ENCODE peak calls at places on chromosomes 6 and 20, in five cellular contexts. G, M, Z, Y and J are unnamed samples.

GRCh38 chr6:139923964-139924475 is 549.6 kb upstream of the CITED2 start:
- DNase-seq in G (no peak), M (no peak), Z (no peak), Y (no peak), J (no peak)

GRCh38 chr6:147159536-147160374 is 44.5 kb upstream of the STXBP5 start:
- DNase-seq in G (no peak), M (no peak), Z (no peak), Y (no peak), J (no peak)

GRCh38 chr20:38126146-38126912 is 38.7 kb downstream of the TGM2 start:
- DNase-seq in G (no peak), M (no peak), Z (peak; percentile 27), Y (no peak), J (no peak)

GRCh38 chr6:28766426-28766825 is 157.4 kb downstream of the TRIM27 start:
- DNase-seq in G (no peak), M (no peak), Z (no peak), Y (no peak), J (no peak)

GRCh38 chr20:3924304-3925112 is 35.3 kb downstream of the PANK2 start:
- DNase-seq in G (no peak), M (no peak), Z (no peak), Y (no peak), J (no peak)

GRCh38 chr6:30463651-30464618 is 25.4 kb upstream of the HLA-E start:
- DNase-seq in G (no peak), M (no peak), Z (no peak), Y (peak; percentile 70), J (no peak)

GRCh38 chr20:49510562-49511117 is 28.2 kb upstream of the KCNB1 start:
- DNase-seq in G (no peak), M (no peak), Z (no peak), Y (peak; percentile 79), J (no peak)

GRCh38 chr20:23161244-23161875 is 75.2 kb upstream of the CD93 start:
- DNase-seq in G (no peak), M (no peak), Z (peak; percentile 61), Y (no peak), J (no peak)

GRCh38 chr6:97594834-97595233 is 311.8 kb upstream of the MMS22L start:
- DNase-seq in G (no peak), M (no peak), Z (no peak), Y (no peak), J (no peak)

GRCh38 chr6:17318435-17319165 is 37.4 kb downstream of the RBM24 start:
- DNase-seq in G (no peak), M (no peak), Z (no peak), Y (no peak), J (no peak)

GRCh38 chr20:44832724-44833123 is 22.4 kb upstream of the RIMS4 start:
- DNase-seq in G (no peak), M (peak; percentile 51), Z (peak; percentile 56), Y (no peak), J (no peak)

DNA sequence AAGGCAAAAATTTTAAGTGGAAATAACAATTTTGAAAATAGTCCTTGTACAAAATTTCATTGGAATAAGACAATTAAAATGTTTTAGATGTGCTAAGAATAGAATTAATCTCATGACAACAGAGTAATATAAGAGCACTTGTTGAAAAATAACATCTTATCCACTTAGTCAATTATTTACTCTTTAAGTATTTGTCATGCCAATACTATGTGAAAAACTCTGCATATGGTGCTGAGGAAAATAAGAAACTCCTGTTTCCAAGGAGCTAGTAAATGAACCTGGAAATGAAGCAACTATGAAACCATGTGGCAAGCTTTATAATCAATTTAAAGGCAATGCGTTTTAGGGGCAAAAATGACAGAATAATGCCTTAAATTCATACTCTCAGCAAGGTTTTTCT is 42.7 kb upstream of the HCRTR2 start:
- DNase-seq in G (no peak), M (no peak), Z (no peak), Y (no peak), J (no peak)
- H3K27ac ChIP-seq in G (no peak overlapping the region), M (no peak overlapping the region), Z (no peak overlapping the region), Y (no peak overlapping the region), J (no peak overlapping the region)

DNA sequence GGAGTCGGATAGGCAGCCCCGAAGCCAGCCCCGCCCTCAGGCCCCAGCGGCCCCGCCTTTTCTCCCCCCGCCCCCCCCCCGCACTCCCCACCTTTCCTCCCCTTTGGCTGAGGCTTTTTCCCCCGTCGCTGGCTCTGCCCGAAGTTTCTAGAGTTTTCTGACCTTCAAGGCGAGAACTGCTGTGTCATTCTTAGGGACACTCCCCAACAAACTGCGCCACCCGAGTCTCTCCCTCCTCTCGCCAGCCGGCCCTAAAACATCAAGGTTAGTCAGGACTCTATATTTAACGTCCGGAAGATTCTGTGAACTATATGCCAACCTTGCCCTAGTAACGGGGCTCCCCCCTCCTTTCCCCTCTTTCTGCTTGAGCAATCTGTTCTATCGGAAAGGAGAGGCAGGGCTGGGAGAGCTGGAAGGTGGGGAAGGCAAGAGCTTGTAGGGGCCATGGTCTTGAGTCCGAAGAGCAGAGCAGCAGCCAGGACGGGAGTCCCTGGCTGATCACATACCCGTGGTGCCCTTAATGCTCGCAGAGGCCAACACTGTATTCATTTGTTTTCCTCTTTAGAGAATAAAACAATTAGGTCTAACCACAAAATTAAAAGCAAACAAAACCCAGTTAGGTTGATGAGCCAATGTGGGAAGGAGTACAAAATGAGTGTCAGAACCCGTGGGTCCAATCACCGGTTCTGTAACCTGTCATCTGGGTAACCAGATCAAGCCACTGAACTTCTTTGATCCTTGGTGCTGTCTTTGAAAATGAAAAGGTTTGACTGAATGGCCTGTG is 5.3 kb upstream of the HSPA1B start:
- DNase-seq in G (peak; percentile 42), M (peak; percentile 87), Z (peak; percentile 88), Y (peak; percentile 93), J (peak; percentile 94)
- H3K4me1 ChIP-seq in G (peaks cover 5% of the 10 kb centered on the region), M (peaks cover 58% of the 10 kb centered on the region), Z (no peaks in the 10 kb centered on the region), Y (no peaks in the 10 kb centered on the region), J (peaks cover 29% of the 10 kb centered on the region)

GRCh38 chr20:58926802-58927489 is 54.1 kb upstream of the NELFCD start:
- DNase-seq in G (no peak), M (no peak), Z (no peak), Y (no peak), J (no peak)
- H3K9me3 ChIP-seq in G (no peaks in the 10 kb centered on the region), M (no peaks in the 10 kb centered on the region), Z (no peaks in the 10 kb centered on the region), Y (no peaks in the 10 kb centered on the region), J (no peaks in the 10 kb centered on the region)

GRCh38 chr20:62275263-62275619 is 27.6 kb upstream of the ADRM1 start:
- DNase-seq in G (no peak), M (no peak), Z (no peak), Y (no peak), J (no peak)

GRCh38 chr20:62277253-62277652 is 25.5 kb upstream of the ADRM1 start:
- DNase-seq in G (no peak), M (no peak), Z (no peak), Y (no peak), J (no peak)

GRCh38 chr20:62273421-62273820 is 29.4 kb upstream of the ADRM1 start:
- DNase-seq in G (no peak), M (no peak), Z (no peak), Y (no peak), J (no peak)

GRCh38 chr20:62274332-62275262 is 28.2 kb upstream of the ADRM1 start:
- DNase-seq in G (no peak), M (no peak), Z (no peak), Y (no peak), J (no peak)

DNA sequence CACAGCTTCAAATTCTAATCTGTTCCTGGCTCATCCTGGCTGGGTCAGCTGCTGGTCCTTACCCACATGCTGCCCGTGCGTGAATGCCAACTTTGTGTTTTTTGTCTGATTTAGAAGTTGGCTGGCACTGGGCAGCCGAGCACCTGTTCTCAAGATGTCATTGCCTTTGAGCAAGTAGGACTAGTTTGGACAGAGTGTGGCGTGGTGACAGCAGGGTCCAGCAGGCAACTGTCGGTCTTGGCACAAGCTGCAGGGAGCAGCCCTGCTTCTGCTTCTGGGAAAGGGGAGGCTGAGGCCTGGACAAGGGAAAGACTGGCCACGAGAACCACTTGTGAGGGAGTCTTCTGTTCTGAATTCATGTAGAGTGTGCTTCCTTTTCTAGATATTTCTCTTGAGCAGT is 26.3 kb upstream of the ADRM1 start:
- DNase-seq in G (no peak), M (no peak), Z (no peak), Y (no peak), J (no peak)
- H3K27ac ChIP-seq in G (no peak overlapping the region), M (no peak overlapping the region), Z (no peak overlapping the region), Y (no peak overlapping the region), J (no peak overlapping the region)